ENCODE peak calls at places on chromosomes 1 and 21, in five cellular contexts. G, F, M, J and W are unnamed samples.

GRCh38 chr1:6460349-6461236 is 5.4 kb downstream of the TNFRSF25 start:
- DNase-seq in M (no peak), F (no peak), G (no peak), J (no peak), W (no peak)

GRCh38 chr1:101996830-101997485 is at the start of gene OLFM3:
- DNase-seq in G (peak; percentile 82), J (peak; percentile 2), F (no peak), M (no peak), W (no peak)

GRCh38 chr1:43522776-43523480 is 7.8 kb upstream of the PTPRF start:
- DNase-seq in G (peak; percentile 90), M (peak; percentile 93), J (peak; percentile 71), F (peak; percentile 29), W (peak; percentile 45)

GRCh38 chr1:28796321-28797213 is 15.4 kb upstream of the OPRD1 start:
- DNase-seq in G (no peak), F (peak; percentile 22), M (no peak), J (no peak), W (no peak)

GRCh38 chr1:213242883-213243282 is 191.8 kb downstream of the RPS6KC1 start:
- DNase-seq in G (no peak), J (no peak), M (no peak), F (no peak), W (no peak)

GRCh38 chr21:14616303-14617039 is 70.4 kb upstream of the SAMSN1 start:
- DNase-seq in F (no peak), G (no peak), J (no peak), M (no peak), W (no peak)

GRCh38 chr1:150973826-150974579 is 632 bp downstream of the CERS2 start:
- DNase-seq in G (peak; percentile 69), J (peak; percentile 45), F (no peak), M (no peak), W (no peak)

GRCh38 chr1:91712981-91713841 is 172.7 kb downstream of the TGFBR3 start:
- DNase-seq in G (peak; percentile 34), M (peak; percentile 78), J (no peak), F (peak; percentile 81), W (peak; percentile 60)

GRCh38 chr1:217333939-217334338 is 297.0 kb downstream of the GPATCH2 start:
- DNase-seq in F (peak; percentile 51), M (peak; percentile 9), J (peak; percentile 36), G (peak; percentile 20), W (peak; percentile 40)

GRCh38 chr1:147201276-147201675 is 23.9 kb downstream of the FMO5 start:
- DNase-seq in G (no peak), M (peak; percentile 18), F (no peak), J (no peak), W (no peak)

GRCh38 chr1:8718878-8719361 is 98.5 kb downstream of the RERE start:
- DNase-seq in M (no peak), F (no peak), G (no peak), J (no peak), W (peak; percentile 22)

GRCh38 chr1:159949891-159950480 is 4.1 kb downstream of the SLAMF9 start:
- DNase-seq in M (no peak), J (no peak), G (no peak), F (no peak), W (no peak)

GRCh38 chr21:45950740-45951515 is 30.6 kb upstream of the COL6A1 start:
- DNase-seq in F (peak; percentile 81), J (no peak), M (peak; percentile 48), G (peak; percentile 51), W (peak; percentile 59)

GRCh38 chr1:248807067-248807737 is 18.5 kb downstream of the SH3BP5L start:
- DNase-seq in M (peak; percentile 39), F (peak; percentile 57), J (peak; percentile 64), G (peak; percentile 54), W (peak; percentile 51)

GRCh38 chr1:240854367-240854766 is 242.4 kb upstream of the GREM2 start:
- DNase-seq in F (peak; percentile 46), J (no peak), M (peak; percentile 21), G (no peak), W (peak; percentile 78)

GRCh38 chr1:228804173-228804572 is 68.9 kb downstream of the RHOU start:
- DNase-seq in M (no peak), G (no peak), J (no peak), F (no peak), W (no peak)

GRCh38 chr1:52032785-52033131 is 852 bp downstream of the KTI12 start:
- DNase-seq in G (peak; percentile 56), M (peak; percentile 60), F (peak; percentile 69), J (peak; percentile 40), W (peak; percentile 62)

GRCh38 chr1:1318131-1318652 is 6.3 kb downstream of the INTS11 start:
- DNase-seq in F (peak; percentile 97), J (no peak), G (peak; percentile 79), M (peak; percentile 95), W (peak; percentile 96)

GRCh38 chr1:177943999-177944672 is 25.7 kb downstream of the SEC16B start:
- DNase-seq in J (no peak), G (no peak), M (no peak), F (peak; percentile 41), W (no peak)

GRCh38 chr1:237366667-237367066 is 324.7 kb downstream of the RYR2 start:
- DNase-seq in F (no peak), G (no peak), M (no peak), J (no peak), W (no peak)
- TF ChIP-seq CTCF in F (no peak), G (no peak), M (no peak), J (no peak), W (no peak)

GRCh38 chr1:118960567-118961136 is 27.5 kb downstream of the TBX15 start:
- DNase-seq in G (peak; percentile 89), M (no peak), J (peak; percentile 78), F (peak; percentile 51), W (peak; percentile 50)

GRCh38 chr1:118960026-118960561 is 28.0 kb downstream of the TBX15 start:
- DNase-seq in G (peak; percentile 53), M (no peak), J (no peak), F (no peak), W (no peak)

GRCh38 chr1:118958937-118959631 is 29.1 kb downstream of the TBX15 start:
- DNase-seq in M (no peak), F (no peak), G (no peak), J (no peak), W (no peak)

GRCh38 chr1:118961156-118961555 is 27.0 kb downstream of the TBX15 start:
- DNase-seq in M (no peak), J (no peak), F (no peak), G (no peak), W (no peak)

DNA sequence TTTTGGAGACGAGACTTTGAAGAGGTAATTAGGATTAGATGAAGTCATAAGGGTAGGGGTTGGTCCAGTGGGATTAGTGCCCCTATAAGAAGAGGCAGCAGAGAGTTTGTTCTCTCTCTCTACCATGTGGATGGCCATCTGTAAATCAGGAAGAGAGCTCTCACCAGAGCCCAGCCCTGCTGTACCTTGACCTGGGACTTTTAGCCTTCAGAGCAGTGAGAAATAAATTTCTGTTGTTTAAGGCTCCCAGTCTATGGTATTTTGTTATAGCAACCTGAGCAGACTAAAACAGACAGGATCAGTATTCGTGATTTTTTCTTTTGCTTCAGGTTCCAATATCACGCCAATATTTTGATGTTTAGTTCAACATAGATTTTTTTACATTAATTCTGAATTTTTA is 30.0 kb downstream of the TBX15 start:
- DNase-seq in J (no peak), M (no peak), F (no peak), G (peak; percentile 27), W (no peak)
- H3K4me3 ChIP-seq in J (no peak overlapping the region), M (no peak overlapping the region), F (no peak overlapping the region), G (no peak overlapping the region), W (no peak overlapping the region)

DNA sequence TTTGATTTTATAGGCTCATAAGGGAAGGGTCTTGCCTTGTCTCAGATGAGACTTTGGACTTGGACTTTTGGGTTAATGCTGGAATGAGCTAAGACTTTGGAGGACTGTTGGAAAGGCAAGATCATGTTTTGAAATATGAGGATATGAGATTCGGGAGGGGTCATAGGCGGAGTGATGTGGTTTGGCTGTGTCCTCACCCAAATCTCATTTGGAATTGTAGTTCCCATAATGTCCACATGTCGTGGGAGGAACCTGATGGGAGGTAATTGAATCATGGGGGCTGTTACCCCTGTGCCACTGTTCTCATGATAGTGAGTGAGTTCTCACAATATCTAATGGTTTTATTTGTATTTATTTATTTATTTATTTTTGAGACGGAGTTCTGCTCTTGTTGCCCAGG is 6.9 kb upstream of the CSDE1 start:
- DNase-seq in G (no peak), J (no peak), M (no peak), F (no peak), W (no peak)
- TF ChIP-seq CTCF in G (no peak), J (no peak), M (no peak), F (peak; percentile 23), W (peak; percentile 15)

GRCh38 chr1:9835758-9836631 is 12.2 kb upstream of the CLSTN1 start:
- DNase-seq in M (peak; percentile 13), F (peak; percentile 60), G (peak; percentile 57), J (no peak), W (no peak)
- H3K4me3 ChIP-seq in M (no peak overlapping the region), F (no peak overlapping the region), G (no peak overlapping the region), J (no peak overlapping the region), W (no peak overlapping the region)

GRCh38 chr1:206541236-206541833 is 34.0 kb downstream of the RASSF5 start:
- DNase-seq in F (no peak), G (no peak), J (no peak), M (no peak), W (no peak)
- TF ChIP-seq CTCF in F (no peak), G (no peak), J (no peak), M (no peak), W (no peak)

GRCh38 chr1:119935373-119935772 is 39.1 kb upstream of the ADAM30 start:
- DNase-seq in J (no peak), M (no peak), G (no peak), F (no peak), W (no peak)
- H3K4me3 ChIP-seq in J (no peak overlapping the region), M (no peak overlapping the region), G (no peak overlapping the region), F (no peak overlapping the region), W (no peak overlapping the region)

DNA sequence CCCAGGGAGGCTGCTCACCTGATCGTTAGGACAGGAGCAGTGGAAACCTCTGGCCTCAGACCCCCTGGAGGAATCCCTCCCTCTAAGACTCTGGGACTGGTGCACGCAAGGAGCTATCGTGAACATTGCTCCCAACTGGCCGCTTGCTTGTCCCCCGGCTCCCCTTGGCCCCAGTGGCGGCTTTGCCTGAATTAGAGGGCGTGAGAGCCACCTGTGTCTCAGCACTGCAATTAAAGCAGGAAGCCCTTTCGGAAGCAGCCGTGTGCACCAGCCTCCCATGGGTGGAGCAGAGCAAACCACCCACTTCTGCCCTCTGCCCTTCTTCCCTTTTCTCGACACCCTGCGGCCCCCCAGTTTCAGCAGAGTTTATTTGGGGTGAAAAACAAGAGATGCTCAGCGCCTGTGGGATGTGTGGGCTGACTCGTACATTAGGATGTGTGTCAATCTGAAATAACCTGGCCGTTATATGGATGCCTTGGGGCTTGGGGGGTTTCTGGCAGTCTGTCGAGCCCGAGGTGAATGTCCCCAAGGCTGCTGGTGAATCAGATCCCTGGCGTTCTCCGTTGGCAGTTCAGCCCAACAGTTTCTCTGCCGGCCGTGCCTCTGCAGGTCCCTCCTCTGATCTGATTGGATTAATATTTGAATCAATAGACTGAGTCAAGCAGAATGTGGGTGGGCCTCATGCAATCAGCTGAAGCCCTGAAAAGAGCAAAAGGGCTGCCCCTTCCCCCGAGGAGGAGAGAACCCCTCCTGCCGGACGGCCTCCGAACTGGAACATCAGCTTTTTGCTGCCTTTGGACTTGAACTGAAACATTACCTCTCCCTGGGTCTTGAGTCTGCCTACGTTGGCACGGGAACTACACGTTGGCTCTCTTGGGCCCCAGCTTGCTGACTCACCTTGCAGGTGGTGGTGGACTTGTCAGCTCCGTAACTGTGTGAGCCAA is 7.3 kb upstream of the UMODL1 start:
- DNase-seq in M (no peak), G (no peak), F (no peak), J (no peak), W (no peak)
- TF ChIP-seq CTCF in M (no peak), G (no peak), F (no peak), J (no peak), W (no peak)